ENCODE peak calls at places on chromosomes 7 and 10, in six cellular contexts. M, Y, F, S, P and A are unnamed samples.

GRCh38 chr7:24965831-24966708 is 13.9 kb downstream of the OSBPL3 start:
- DNase-seq in M (no peak), Y (no peak), F (no peak), P (peak), S (no peak), A (peak)

GRCh38 chr10:46312953-46313352 is 26.2 kb downstream of the ANTXRL start:
- DNase-seq in M (no peak), S (no peak), F (no peak), P (no peak), Y (no peak), A (no peak)

GRCh38 chr7:96321041-96321669 is 743 bp downstream of the SLC25A13 start:
- DNase-seq in F (peak), Y (peak), P (no peak), S (no peak), M (peak), A (peak)

GRCh38 chr10:127587668-127588395 is 38.7 kb downstream of the NPS start:
- DNase-seq in Y (no peak), P (no peak), M (no peak), F (no peak), S (no peak), A (no peak)

GRCh38 chr7:1665721-1666250 is 4.3 kb upstream of the ELFN1 start:
- DNase-seq in F (no peak), M (peak), S (no peak), Y (no peak), P (no peak), A (no peak)

GRCh38 chr7:409344-410281 is 110.0 kb downstream of the PDGFA start:
- DNase-seq in S (no peak), F (no peak), P (no peak), Y (no peak), M (no peak), A (no peak)

GRCh38 chr7:80255656-80256055 is 121.0 kb downstream of the GNAI1 start:
- DNase-seq in M (no peak), F (no peak), Y (no peak), P (no peak), S (no peak), A (no peak)

GRCh38 chr7:66847879-66848810 is 72.9 kb upstream of the TMEM248 start:
- DNase-seq in S (no peak), P (no peak), F (peak), Y (no peak), M (no peak), A (no peak)

GRCh38 chr10:25641576-25641975 is 292.5 kb upstream of the MYO3A start:
- DNase-seq in Y (no peak), M (no peak), P (no peak), S (no peak), F (no peak), A (no peak)

GRCh38 chr10:97042081-97042480 is 143.7 kb downstream of the SLIT1 start:
- DNase-seq in S (no peak), P (no peak), F (no peak), Y (no peak), M (no peak), A (no peak)

GRCh38 chr10:126458453-126458852 is 70.2 kb upstream of the ADAM12 start:
- DNase-seq in M (peak), Y (no peak), S (no peak), F (no peak), P (no peak), A (no peak)

GRCh38 chr7:127935847-127936376 is 95.3 kb downstream of the LRRC4 start:
- DNase-seq in Y (no peak), P (no peak), M (no peak), S (no peak), F (no peak), A (no peak)

GRCh38 chr7:100933735-100934134 is 15.6 kb upstream of the MUC3A start:
- DNase-seq in S (no peak), M (no peak), F (no peak), P (no peak), Y (no peak), A (no peak)

GRCh38 chr10:47332371-47332770 is 10.1 kb downstream of the GDF2 start:
- DNase-seq in S (no peak), Y (no peak), P (no peak), F (no peak), M (no peak), A (no peak)

GRCh38 chr7:51289608-51290370 is 26.8 kb downstream of the COBL start:
- DNase-seq in P (no peak), S (no peak), Y (no peak), F (no peak), M (no peak), A (no peak)

GRCh38 chr7:390761-391410 is 100.9 kb downstream of the FOXL3 start:
- DNase-seq in S (no peak), P (no peak), Y (no peak), M (no peak), F (no peak), A (no peak)

GRCh38 chr7:102080371-102081243 is 206.1 kb upstream of the SH2B2 start:
- DNase-seq in F (no peak), Y (no peak), M (no peak), S (no peak), P (no peak), A (no peak)

GRCh38 chr10:121608669-121609190 is 10.5 kb upstream of the FGFR2 start:
- DNase-seq in F (no peak), S (no peak), Y (no peak), M (peak), P (peak), A (no peak)

GRCh38 chr7:100472854-100473499 is 6.0 kb downstream of the TSC22D4 start:
- DNase-seq in P (no peak), M (peak), F (no peak), S (no peak), Y (no peak), A (no peak)

GRCh38 chr10:33136271-33136670 is 178.2 kb upstream of the ITGB1 start:
- DNase-seq in S (peak), F (no peak), Y (no peak), P (peak), M (no peak), A (peak)

GRCh38 chr10:126350216-126350992 is 37.9 kb downstream of the ADAM12 start:
- DNase-seq in P (no peak), S (no peak), M (peak), F (peak), Y (no peak), A (no peak)

GRCh38 chr7:132117181-132117580 is 459.1 kb downstream of the PLXNA4 start:
- DNase-seq in Y (no peak), S (no peak), M (peak), F (no peak), P (no peak), A (no peak)

GRCh38 chr7:116859323-116859722 is 3.1 kb upstream of the CAPZA2 start:
- DNase-seq in M (peak), S (no peak), F (peak), Y (no peak), P (no peak), A (no peak)